ENCODE peak calls at places on chromosomes 7 and 10, in five cellular contexts. T, I, S, W and R are unnamed samples.

GRCh38 chr10:78258303-78259030 is 224.8 kb downstream of the RPS24 start:
- DNase-seq in S (no peak), T (no peak), I (no peak), W (no peak), R (no peak)

GRCh38 chr7:5450549-5451327 is 27.1 kb upstream of the TNRC18 start:
- DNase-seq in W (no peak), T (peak), I (no peak), S (peak), R (peak)

GRCh38 chr10:102504179-102504975 is 605 bp downstream of the SUFU start:
- DNase-seq in W (peak), S (peak), T (peak), I (no peak), R (peak)

GRCh38 chr7:151239837-151240459 is 7.7 kb downstream of the CHPF2 start:
- DNase-seq in W (no peak), I (no peak), S (no peak), T (no peak), R (no peak)

GRCh38 chr10:3045471-3046209 is 21.7 kb upstream of the PFKP start:
- DNase-seq in T (peak), S (peak), I (no peak), W (peak), R (peak)

GRCh38 chr7:157111311-157111710 is 27.4 kb upstream of the UBE3C start:
- DNase-seq in W (peak), I (peak), S (no peak), T (no peak), R (no peak)

GRCh38 chr10:63042256-63042655 is 90.9 kb upstream of the NRBF2 start:
- DNase-seq in W (no peak), T (no peak), I (no peak), S (no peak), R (no peak)

GRCh38 chr10:80108576-80109239 is 23.8 kb upstream of the PLAC9 start:
- DNase-seq in W (no peak), I (no peak), T (no peak), S (no peak), R (no peak)

GRCh38 chr7:2863461-2864066 is 19.5 kb upstream of the GNA12 start:
- DNase-seq in I (no peak), S (no peak), W (peak), T (peak), R (peak)

GRCh38 chr10:75191821-75192568 is 18.6 kb upstream of the VDAC2 start:
- DNase-seq in I (peak), S (no peak), W (peak), T (no peak), R (peak)

GRCh38 chr10:51770719-51771118 is 71.3 kb upstream of the CSTF2T start:
- DNase-seq in I (no peak), W (no peak), T (no peak), S (no peak), R (no peak)

GRCh38 chr10:108544500-108545120 is 1378.7 kb downstream of the XPNPEP1 start:
- DNase-seq in W (no peak), T (peak), S (peak), I (no peak), R (peak)

GRCh38 chr7:141550694-141551079 is 523 bp upstream of the AGK start:
- DNase-seq in W (no peak), S (peak), T (peak), I (peak), R (peak)

GRCh38 chr10:132904169-132904813 is 38.1 kb downstream of the CFAP46 start:
- DNase-seq in W (no peak), I (no peak), T (peak), S (peak), R (no peak)

GRCh38 chr7:66682350-66683093 is 53.8 kb downstream of the KCTD7 start:
- DNase-seq in T (peak), S (no peak), I (peak), W (peak), R (no peak)

GRCh38 chr10:73774637-73775036 is 7.2 kb upstream of the CHCHD1 start:
- DNase-seq in I (no peak), T (no peak), S (no peak), W (peak), R (no peak)

GRCh38 chr10:124802313-124802675 is 675 bp downstream of the ABRAXAS2 start:
- DNase-seq in W (no peak), S (no peak), T (no peak), I (no peak), R (no peak)

GRCh38 chr7:149599636-149600206 is 102.1 kb upstream of the ZNF746 start:
- DNase-seq in S (no peak), I (no peak), W (no peak), T (no peak), R (no peak)

GRCh38 chr7:29859491-29860180 is 53.3 kb downstream of the WIPF3 start:
- DNase-seq in W (no peak), S (no peak), T (no peak), I (no peak), R (no peak)

GRCh38 chr10:79179404-79180309 is 110.9 kb downstream of the ZMIZ1 start:
- DNase-seq in S (peak), T (peak), I (no peak), W (no peak), R (no peak)

GRCh38 chr7:111265394-111265793 is 174.5 kb downstream of the LRRN3 start:
- DNase-seq in S (no peak), I (no peak), T (no peak), W (no peak), R (no peak)

GRCh38 chr7:81600608-81601007 is 169.2 kb downstream of the HGF start:
- DNase-seq in W (no peak), T (no peak), S (no peak), I (no peak), R (no peak)

GRCh38 chr7:132489776-132490237 is 86.5 kb downstream of the PLXNA4 start:
- DNase-seq in S (no peak), T (no peak), I (no peak), W (no peak), R (no peak)

GRCh38 chr7:92639213-92639896 is 49.2 kb upstream of the FAM133B start:
- DNase-seq in I (no peak), T (no peak), S (no peak), W (no peak), R (no peak)

GRCh38 chr7:141272417-141272816 is 198.6 kb downstream of the TMEM178B start:
- DNase-seq in T (no peak), W (no peak), S (no peak), I (no peak), R (no peak)

GRCh38 chr7:156005202-156005821 is 193.0 kb upstream of the SHH start:
- DNase-seq in W (no peak), I (no peak), S (no peak), T (no peak), R (no peak)

GRCh38 chr7:101927389-101928306 is 110.2 kb downstream of the CUX1 start:
- DNase-seq in S (no peak), T (no peak), W (no peak), I (no peak), R (peak)

GRCh38 chr10:7589748-7590147 is 77.0 kb downstream of the ITIH5 start:
- DNase-seq in T (no peak), S (no peak), I (no peak), W (peak), R (peak)

GRCh38 chr10:12262278-12262981 is 66.4 kb downstream of the CDC123 start:
- DNase-seq in W (no peak), S (no peak), T (no peak), I (no peak), R (no peak)

GRCh38 chr10:131692686-131693334 is 208.0 kb upstream of the PPP2R2D start:
- DNase-seq in I (no peak), W (no peak), T (no peak), S (no peak), R (no peak)

GRCh38 chr7:45001138-45001694 is 1.2 kb downstream of the CCM2 start:
- DNase-seq in S (no peak), I (no peak), T (peak), W (peak), R (no peak)

GRCh38 chr7:130409722-130410072 is 29.4 kb downstream of the CPA1 start:
- DNase-seq in W (no peak), I (no peak), T (no peak), S (no peak), R (no peak)

GRCh38 chr7:43834463-43835251 is 34.7 kb downstream of the MRPS24 start:
- DNase-seq in T (no peak), S (no peak), W (no peak), I (no peak), R (no peak)

GRCh38 chr7:156780724-156781455 is 112.1 kb downstream of the LMBR1 start:
- DNase-seq in S (no peak), W (no peak), T (no peak), I (no peak), R (no peak)

GRCh38 chr10:128161031-128161430 is 34.8 kb upstream of the MKI67 start:
- DNase-seq in W (no peak), T (no peak), I (peak), S (no peak), R (no peak)

GRCh38 chr7:100889761-100890639 is 485 bp upstream of the UFSP1 start:
- DNase-seq in S (peak), I (peak), T (peak), W (peak), R (peak)

GRCh38 chr7:100887955-100888481 is 1.5 kb downstream of the UFSP1 start:
- DNase-seq in I (no peak), W (no peak), T (no peak), S (no peak), R (no peak)

GRCh38 chr7:100890640-100891521 is 1.4 kb upstream of the UFSP1 start:
- DNase-seq in I (no peak), W (no peak), S (peak), T (peak), R (peak)

GRCh38 chr7:100888529-100888987 is 957 bp downstream of the UFSP1 start:
- DNase-seq in T (no peak), W (no peak), S (no peak), I (no peak), R (no peak)

GRCh38 chr7:100888988-100889760 is at the start of gene UFSP1:
- DNase-seq in I (no peak), W (no peak), S (peak), T (no peak), R (no peak)
- TF ChIP-seq CTCF in I (no peak), W (no peak), S (no peak), T (no peak), R (no peak)

DNA sequence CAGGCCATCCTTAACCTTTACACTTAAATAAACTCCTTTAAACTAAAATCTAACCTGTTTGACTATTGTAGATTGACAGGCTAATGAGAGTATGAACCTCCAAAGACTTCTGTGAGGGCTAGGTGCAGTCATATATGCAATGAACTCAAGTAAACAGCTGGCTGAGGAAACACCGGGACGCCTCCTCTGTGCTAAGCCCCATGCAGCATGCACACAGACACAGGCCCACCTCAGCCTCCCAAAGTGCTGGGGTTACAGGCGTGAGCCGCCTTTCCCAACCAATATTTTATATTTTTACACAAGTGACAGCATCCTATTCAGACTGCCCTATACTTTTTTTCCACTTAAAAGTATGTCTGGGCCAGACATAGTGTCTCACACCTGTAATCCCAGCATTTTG is 1.5 kb upstream of the FXYD4 start:
- DNase-seq in I (no peak), S (no peak), W (no peak), T (no peak), R (no peak)
- TF ChIP-seq CTCF in I (no peak), S (no peak), W (no peak), T (no peak), R (no peak)

GRCh38 chr7:23268167-23268566 is 21.6 kb downstream of the GPNMB start:
- DNase-seq in W (no peak), I (no peak), S (no peak), T (no peak), R (no peak)
- TF ChIP-seq CTCF in W (no peak), I (no peak), S (no peak), T (no peak), R (no peak)

GRCh38 chr7:88344956-88345832 is 38.5 kb upstream of the STEAP4 start:
- DNase-seq in S (peak), I (peak), W (no peak), T (peak), R (peak)
- TF ChIP-seq CTCF in S (peak), I (peak), W (no peak), T (no peak), R (peak)

GRCh38 chr7:154741131-154741530 is 261.8 kb downstream of the PAXIP1 start:
- DNase-seq in I (no peak), W (no peak), T (no peak), S (no peak), R (no peak)

GRCh38 chr7:154746551-154746950 is 256.4 kb downstream of the PAXIP1 start:
- DNase-seq in S (no peak), T (no peak), I (no peak), W (no peak), R (no peak)

GRCh38 chr7:154743211-154743610 is 259.7 kb downstream of the PAXIP1 start:
- DNase-seq in I (no peak), W (no peak), S (no peak), T (no peak), R (no peak)

GRCh38 chr7:154744861-154745258 is 258.1 kb downstream of the PAXIP1 start:
- DNase-seq in W (no peak), T (no peak), I (no peak), S (no peak), R (no peak)

DNA sequence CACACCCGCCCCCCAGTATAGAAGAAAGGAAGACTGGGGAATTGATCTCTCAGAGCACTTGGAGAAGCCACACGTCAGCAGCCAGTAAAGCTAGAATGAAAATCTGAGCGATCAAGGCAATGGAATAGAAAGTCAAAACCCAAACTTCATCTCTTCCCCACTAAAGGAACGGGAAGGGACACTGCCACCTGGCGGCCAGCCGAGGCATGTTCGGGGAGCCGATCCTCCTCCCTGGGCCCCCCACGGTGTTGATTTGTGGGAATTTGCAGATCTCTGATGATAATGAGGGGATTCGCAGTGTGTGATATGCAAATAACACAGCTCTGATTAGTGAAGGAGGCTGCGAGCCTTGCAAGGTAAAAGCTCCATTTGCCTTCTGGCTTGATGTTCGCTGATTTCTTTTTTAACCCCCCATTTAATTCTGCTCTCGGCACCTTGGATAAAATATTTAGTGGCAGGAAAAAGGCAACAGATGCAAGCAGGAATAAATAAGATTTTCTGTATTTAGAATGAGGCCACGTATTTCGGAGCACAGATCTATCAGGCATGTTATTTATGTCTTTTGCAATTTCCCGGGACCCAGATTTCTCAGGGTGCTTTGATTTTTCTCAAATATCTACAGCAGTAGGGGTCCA is 258.6 kb downstream of the PAXIP1 start:
- DNase-seq in T (peak), I (no peak), S (peak), W (no peak), R (no peak)
- TF ChIP-seq CTCF in T (peak), I (peak), S (peak), W (no peak), R (peak)

DNA sequence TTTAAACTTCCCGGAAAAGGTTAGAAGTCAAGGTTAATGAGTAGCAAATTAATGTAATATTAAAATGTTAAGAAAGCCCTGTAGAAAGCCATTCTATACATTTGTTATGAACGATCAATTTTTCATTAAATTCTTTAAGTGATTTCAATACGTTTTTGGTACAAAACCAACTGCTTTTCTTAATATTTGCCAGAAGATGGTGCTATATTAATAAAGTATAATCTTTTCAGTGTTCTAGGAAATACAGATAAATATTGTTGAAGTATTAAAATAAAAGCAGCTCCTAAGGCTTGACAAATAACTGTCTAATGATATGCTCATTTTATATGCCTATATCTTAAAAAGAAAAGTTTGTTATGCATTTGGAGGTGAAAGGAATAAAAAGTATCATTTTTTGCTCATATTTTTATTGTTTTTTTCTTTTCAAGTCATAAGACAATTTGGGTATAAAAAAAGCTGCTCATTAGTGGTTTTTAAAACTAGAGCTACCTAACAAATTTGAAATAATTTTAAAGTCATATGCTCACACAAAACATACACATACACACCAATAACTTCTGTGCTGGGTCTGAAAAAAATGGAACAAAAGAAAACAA is 130.3 kb upstream of the POT1 start:
- DNase-seq in I (no peak), S (no peak), W (no peak), T (no peak), R (no peak)
- TF ChIP-seq CTCF in I (no peak), S (peak), W (no peak), T (no peak), R (peak)

GRCh38 chr10:93481931-93482834 is at the start of gene MYOF:
- DNase-seq in S (peak), W (peak), T (peak), I (no peak), R (peak)
- TF ChIP-seq CTCF in S (peak), W (peak), T (no peak), I (peak), R (peak)

DNA sequence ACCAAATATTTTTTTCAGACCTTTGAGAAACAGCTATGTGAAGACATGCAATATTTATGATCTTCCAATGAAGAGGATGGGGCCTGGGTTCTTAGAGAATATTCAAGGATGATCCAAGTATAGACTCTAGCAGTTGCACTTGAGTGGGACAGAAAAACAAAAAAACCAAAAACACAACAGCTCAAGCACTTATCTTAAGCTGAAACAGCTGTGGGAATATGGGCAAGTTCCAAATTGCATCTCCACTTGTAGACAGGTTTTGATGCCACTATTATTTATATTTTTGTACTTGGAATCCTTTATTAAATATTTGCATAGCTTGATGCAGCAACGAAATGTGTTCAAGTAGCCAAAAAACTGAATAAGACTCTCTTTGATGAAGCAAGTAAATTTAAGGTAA is 2.2 kb upstream of the PDK4 start:
- DNase-seq in W (no peak), S (no peak), I (no peak), T (no peak), R (no peak)
- TF ChIP-seq CTCF in W (no peak), S (no peak), I (no peak), T (no peak), R (no peak)

DNA sequence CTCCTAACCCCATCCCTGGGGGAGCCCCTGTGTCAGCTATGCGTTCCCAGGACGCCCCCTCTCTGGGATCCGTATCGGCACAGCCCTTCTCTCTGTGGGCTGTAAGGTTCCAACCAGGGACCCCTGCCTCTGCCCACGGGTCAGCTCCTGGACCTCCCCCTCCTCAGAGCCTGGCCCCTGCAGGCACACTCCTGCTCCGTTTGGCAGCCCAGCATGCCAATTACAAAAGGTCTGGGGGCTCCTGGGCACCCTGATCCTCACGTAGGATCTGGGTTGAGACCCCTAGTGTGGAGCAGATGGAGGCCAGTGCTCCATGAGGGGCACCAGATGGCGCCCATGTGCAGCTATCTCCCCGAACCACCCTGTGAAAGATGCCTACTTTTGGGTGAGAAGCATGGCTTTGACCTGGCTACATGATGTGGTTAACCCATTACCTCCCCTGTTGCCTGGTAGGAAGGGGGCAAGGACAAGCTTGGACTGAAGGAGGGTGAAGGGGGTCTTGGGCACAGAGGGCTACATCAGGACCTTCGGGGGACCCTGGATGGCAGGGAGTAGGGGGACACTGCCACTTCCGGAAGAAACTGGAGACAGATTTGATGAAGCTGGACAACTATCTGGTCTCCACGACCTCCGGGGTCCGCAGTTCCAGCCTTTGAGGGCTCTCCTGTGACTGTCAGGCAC is 9.0 kb downstream of the TACR2 start:
- DNase-seq in S (no peak), W (no peak), T (no peak), I (no peak), R (no peak)
- TF ChIP-seq CTCF in S (peak), W (no peak), T (no peak), I (no peak), R (peak)